ENCODE peak calls at places on chromosomes 4 and X, in eight cellular contexts. One of them, this sample, is unnamed.

GRCh38 chr4:112813790-112814189 is 176.8 kb downstream of the LARP7 start:
- DNase-seq in GM12892: no peak
- DNase-seq in H54: no peak
- DNase-seq in transverse colon: no peak
- DNase-seq in upper lobe of left lung: no peak
- DNase-seq in tibial nerve: no peak
- DNase-seq in prostate gland: no peak
- DNase-seq in body of pancreas: no peak
- DNase-seq in this sample: no peak

GRCh38 chr4:146260521-146260920 is 46.2 kb downstream of the REELD1 start:
- DNase-seq in H54: no peak
- DNase-seq in upper lobe of left lung: no peak
- DNase-seq in prostate gland: no peak
- DNase-seq in GM12892: no peak
- DNase-seq in transverse colon: no peak
- DNase-seq in body of pancreas: no peak
- DNase-seq in tibial nerve: no peak
- DNase-seq in this sample: no peak

GRCh38 chrX:105150557-105150956 is 69.9 kb downstream of the TEX13A start:
- DNase-seq in body of pancreas: no peak
- DNase-seq in upper lobe of left lung: no peak
- DNase-seq in GM12892: no peak
- DNase-seq in transverse colon: no peak
- DNase-seq in H54: no peak
- DNase-seq in prostate gland: no peak
- DNase-seq in tibial nerve: no peak
- DNase-seq in this sample: no peak

GRCh38 chr4:32858971-32859370 is 2138.8 kb downstream of the PCDH7 start:
- DNase-seq in transverse colon: no peak
- DNase-seq in prostate gland: no peak
- DNase-seq in body of pancreas: no peak
- DNase-seq in upper lobe of left lung: no peak
- DNase-seq in H54: no peak
- DNase-seq in GM12892: no peak
- DNase-seq in tibial nerve: no peak
- DNase-seq in this sample: no peak

GRCh38 chr4:84477738-84478137 is 21.4 kb downstream of the NKX6-1 start:
- DNase-seq in upper lobe of left lung: no peak
- DNase-seq in H54: no peak
- DNase-seq in transverse colon: no peak
- DNase-seq in tibial nerve: no peak
- DNase-seq in prostate gland: no peak
- DNase-seq in GM12892: no peak
- DNase-seq in body of pancreas: no peak
- DNase-seq in this sample: no peak

GRCh38 chrX:20596856-20597255 is 330.1 kb upstream of the RPS6KA3 start:
- DNase-seq in transverse colon: no peak
- DNase-seq in prostate gland: no peak
- DNase-seq in upper lobe of left lung: no peak
- DNase-seq in GM12892: no peak
- DNase-seq in tibial nerve: no peak
- DNase-seq in H54: no peak
- DNase-seq in body of pancreas: no peak
- DNase-seq in this sample: no peak

GRCh38 chr4:145804134-145804533 is 124.2 kb downstream of the C4orf51 start:
- DNase-seq in GM12892: no peak
- DNase-seq in transverse colon: no peak
- DNase-seq in H54: no peak
- DNase-seq in upper lobe of left lung: no peak
- DNase-seq in body of pancreas: no peak
- DNase-seq in tibial nerve: no peak
- DNase-seq in prostate gland: peak
- DNase-seq in this sample: no peak

GRCh38 chr4:8228319-8229250 is 29.5 kb downstream of the SH3TC1 start:
- DNase-seq in upper lobe of left lung: peak
- DNase-seq in prostate gland: peak
- DNase-seq in tibial nerve: peak
- DNase-seq in GM12892: peak
- DNase-seq in body of pancreas: peak
- DNase-seq in H54: peak
- DNase-seq in transverse colon: peak
- DNase-seq in this sample: peak

GRCh38 chr4:162767090-162767489 is 399.6 kb downstream of the NAF1 start:
- DNase-seq in body of pancreas: no peak
- DNase-seq in GM12892: no peak
- DNase-seq in prostate gland: no peak
- DNase-seq in transverse colon: no peak
- DNase-seq in H54: no peak
- DNase-seq in upper lobe of left lung: no peak
- DNase-seq in tibial nerve: no peak
- DNase-seq in this sample: no peak

GRCh38 chr4:76784237-76784636 is 113.7 kb downstream of the SOWAHB start:
- DNase-seq in body of pancreas: no peak
- DNase-seq in H54: no peak
- DNase-seq in prostate gland: no peak
- DNase-seq in transverse colon: no peak
- DNase-seq in tibial nerve: no peak
- DNase-seq in GM12892: no peak
- DNase-seq in upper lobe of left lung: no peak
- DNase-seq in this sample: no peak

GRCh38 chr4:85370400-85371032 is 104.4 kb upstream of the ARHGAP24 start:
- DNase-seq in transverse colon: peak
- DNase-seq in H54: no peak
- DNase-seq in upper lobe of left lung: no peak
- DNase-seq in prostate gland: no peak
- DNase-seq in GM12892: no peak
- DNase-seq in body of pancreas: peak
- DNase-seq in tibial nerve: no peak
- DNase-seq in this sample: no peak

GRCh38 chr4:115355329-115355728 is 241.9 kb upstream of the NDST4 start:
- DNase-seq in upper lobe of left lung: no peak
- DNase-seq in H54: no peak
- DNase-seq in GM12892: no peak
- DNase-seq in body of pancreas: peak
- DNase-seq in prostate gland: no peak
- DNase-seq in transverse colon: no peak
- DNase-seq in tibial nerve: no peak
- DNase-seq in this sample: no peak

GRCh38 chrX:3712080-3712869 is 1.2 kb downstream of the PRKX start:
- DNase-seq in upper lobe of left lung: peak
- DNase-seq in H54: no peak
- DNase-seq in GM12892: no peak
- DNase-seq in prostate gland: no peak
- DNase-seq in transverse colon: peak
- DNase-seq in tibial nerve: no peak
- DNase-seq in body of pancreas: no peak
- DNase-seq in this sample: no peak

GRCh38 chr4:68797618-68798017 is 18.2 kb upstream of the UGT2B10 start:
- DNase-seq in GM12892: no peak
- DNase-seq in prostate gland: no peak
- DNase-seq in transverse colon: no peak
- DNase-seq in tibial nerve: no peak
- DNase-seq in body of pancreas: no peak
- DNase-seq in H54: no peak
- DNase-seq in upper lobe of left lung: no peak
- DNase-seq in this sample: no peak

GRCh38 chr4:170114636-170115035 is 24.9 kb upstream of the AADAT start:
- DNase-seq in transverse colon: no peak
- DNase-seq in tibial nerve: no peak
- DNase-seq in H54: no peak
- DNase-seq in GM12892: no peak
- DNase-seq in body of pancreas: no peak
- DNase-seq in upper lobe of left lung: no peak
- DNase-seq in prostate gland: no peak
- DNase-seq in this sample: no peak

DNA sequence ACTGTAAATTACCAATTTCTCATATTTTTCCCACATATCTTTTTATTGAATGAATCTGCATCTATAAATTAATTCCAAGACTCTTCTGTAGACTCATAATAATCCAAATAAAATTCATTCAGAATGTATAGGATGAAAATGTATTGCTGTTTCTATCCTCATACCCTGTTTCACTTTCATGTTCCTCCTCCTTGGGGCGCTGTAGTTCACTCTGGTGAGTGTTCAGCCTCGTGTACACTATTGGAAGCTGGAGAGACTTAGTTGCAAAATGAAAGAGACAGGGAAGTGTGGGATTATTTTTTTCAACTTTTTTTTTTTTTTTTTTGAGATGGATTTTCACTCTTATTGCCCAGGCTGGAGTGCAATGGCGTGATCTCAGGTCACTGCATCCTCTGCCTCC is 296.1 kb downstream of the TLL1 start:
- DNase-seq in prostate gland: no peak
- DNase-seq in tibial nerve: no peak
- DNase-seq in H54: peak
- DNase-seq in upper lobe of left lung: no peak
- DNase-seq in GM12892: no peak
- DNase-seq in body of pancreas: no peak
- DNase-seq in transverse colon: no peak
- DNase-seq in this sample: no peak
- TF ChIP-seq POLR2A in prostate gland: no peak
- TF ChIP-seq POLR2A in tibial nerve: no peak
- TF ChIP-seq POLR2A in H54: no peak
- TF ChIP-seq POLR2A in upper lobe of left lung: no peak
- TF ChIP-seq POLR2A in GM12892: no peak
- TF ChIP-seq POLR2A in body of pancreas: no peak
- TF ChIP-seq POLR2A in transverse colon: no peak
- TF ChIP-seq POLR2A in this sample: no peak

DNA sequence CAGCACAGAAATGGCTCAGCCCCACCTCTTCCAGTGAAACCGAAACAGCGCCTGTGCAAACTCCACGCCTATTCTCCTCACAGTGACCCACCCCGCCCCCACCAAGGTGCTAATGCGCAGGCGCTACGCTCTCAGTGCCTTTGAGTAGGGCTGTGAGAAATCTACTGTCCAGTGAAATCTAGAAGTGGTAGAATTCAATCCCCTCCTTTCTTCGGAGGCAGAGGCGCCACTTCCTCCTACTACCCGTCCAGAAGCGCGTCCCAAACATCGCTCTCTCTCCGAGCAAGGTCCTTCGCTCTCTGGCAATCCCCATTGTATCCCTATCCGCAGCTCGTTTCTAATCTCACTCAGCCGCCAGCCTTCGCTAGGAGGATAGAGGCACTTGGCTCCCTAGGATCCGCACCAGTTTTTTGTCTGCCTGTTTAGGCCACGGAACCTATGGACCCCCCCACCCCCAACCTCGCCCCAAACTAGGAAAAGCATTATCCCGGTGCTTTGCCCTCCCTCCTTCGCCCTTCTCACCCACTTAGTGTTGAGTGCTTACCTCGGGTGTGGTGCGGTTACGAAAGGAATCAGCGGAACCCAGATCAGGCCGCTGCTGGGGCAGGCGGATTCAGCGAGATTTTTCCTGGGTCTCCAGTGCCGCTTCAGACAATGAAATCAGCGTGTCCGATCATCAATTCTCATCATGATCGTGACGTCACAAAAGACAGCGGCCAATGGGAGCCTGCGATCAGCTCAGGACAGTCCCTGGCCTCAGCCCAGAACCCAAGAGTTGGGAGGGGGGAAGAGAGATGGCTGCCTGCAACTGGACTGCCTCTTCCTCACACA is at the start of gene HDX:
- DNase-seq in body of pancreas: peak
- DNase-seq in prostate gland: peak
- DNase-seq in upper lobe of left lung: peak
- DNase-seq in transverse colon: peak
- DNase-seq in GM12892: peak
- DNase-seq in tibial nerve: peak
- DNase-seq in H54: peak
- DNase-seq in this sample: no peak
- TF ChIP-seq POLR2A in body of pancreas: peak
- TF ChIP-seq POLR2A in prostate gland: peak
- TF ChIP-seq POLR2A in upper lobe of left lung: no peak
- TF ChIP-seq POLR2A in transverse colon: peak
- TF ChIP-seq POLR2A in GM12892: peak
- TF ChIP-seq POLR2A in tibial nerve: peak
- TF ChIP-seq POLR2A in H54: no peak
- TF ChIP-seq POLR2A in this sample: no peak

GRCh38 chr4:87076690-87077358 is 142.0 kb downstream of the AFF1 start:
- DNase-seq in prostate gland: peak
- DNase-seq in H54: no peak
- DNase-seq in transverse colon: no peak
- DNase-seq in tibial nerve: no peak
- DNase-seq in body of pancreas: no peak
- DNase-seq in upper lobe of left lung: no peak
- DNase-seq in GM12892: no peak
- DNase-seq in this sample: no peak

GRCh38 chr4:87075876-87076275 is 141.1 kb downstream of the AFF1 start:
- DNase-seq in prostate gland: no peak
- DNase-seq in body of pancreas: no peak
- DNase-seq in GM12892: no peak
- DNase-seq in tibial nerve: no peak
- DNase-seq in transverse colon: no peak
- DNase-seq in upper lobe of left lung: no peak
- DNase-seq in H54: no peak
- DNase-seq in this sample: no peak

GRCh38 chr4:87073570-87074470 is 139.0 kb downstream of the AFF1 start:
- DNase-seq in body of pancreas: no peak
- DNase-seq in upper lobe of left lung: no peak
- DNase-seq in prostate gland: peak
- DNase-seq in GM12892: peak
- DNase-seq in transverse colon: peak
- DNase-seq in H54: no peak
- DNase-seq in tibial nerve: no peak
- DNase-seq in this sample: peak

GRCh38 chr4:87071401-87071800 is 136.6 kb downstream of the AFF1 start:
- DNase-seq in prostate gland: no peak
- DNase-seq in transverse colon: peak
- DNase-seq in H54: no peak
- DNase-seq in GM12892: no peak
- DNase-seq in body of pancreas: peak
- DNase-seq in tibial nerve: no peak
- DNase-seq in upper lobe of left lung: no peak
- DNase-seq in this sample: no peak

GRCh38 chr4:87073187-87073569 is 138.4 kb downstream of the AFF1 start:
- DNase-seq in GM12892: no peak
- DNase-seq in H54: no peak
- DNase-seq in body of pancreas: no peak
- DNase-seq in transverse colon: no peak
- DNase-seq in upper lobe of left lung: no peak
- DNase-seq in tibial nerve: no peak
- DNase-seq in prostate gland: no peak
- DNase-seq in this sample: no peak
- TF ChIP-seq POLR2A in GM12892: no peak
- TF ChIP-seq POLR2A in H54: no peak
- TF ChIP-seq POLR2A in body of pancreas: no peak
- TF ChIP-seq POLR2A in transverse colon: no peak
- TF ChIP-seq POLR2A in upper lobe of left lung: no peak
- TF ChIP-seq POLR2A in tibial nerve: no peak
- TF ChIP-seq POLR2A in prostate gland: no peak
- TF ChIP-seq POLR2A in this sample: no peak

DNA sequence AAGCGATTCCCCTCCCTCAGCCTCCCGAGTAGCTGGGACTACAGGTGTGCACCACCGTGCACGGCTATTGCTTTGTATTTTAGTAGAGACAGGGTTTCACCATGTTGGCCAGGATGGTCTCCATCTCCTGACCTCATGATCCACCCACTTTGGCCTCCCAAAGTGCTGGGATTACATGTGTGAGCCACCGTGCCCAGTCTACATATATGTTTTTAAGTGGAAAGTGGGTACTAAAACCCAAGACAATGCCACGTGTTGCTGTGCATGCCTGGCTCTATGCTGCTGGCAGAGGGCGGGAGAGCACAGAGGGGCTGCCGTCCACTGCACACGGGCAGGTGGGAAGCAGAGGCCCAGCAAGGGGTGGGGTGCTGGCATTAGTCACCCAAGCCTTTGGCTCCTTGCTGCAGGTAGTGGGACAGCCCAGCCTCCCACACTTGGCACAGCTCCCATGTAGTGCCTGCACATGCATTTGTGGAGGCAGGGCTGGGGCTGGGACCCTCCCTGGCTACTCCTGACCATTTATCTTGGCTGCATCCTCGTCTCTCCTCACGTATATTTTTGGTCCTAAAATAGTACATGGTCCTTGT is 3.5 kb downstream of the EMD start:
- DNase-seq in upper lobe of left lung: no peak
- DNase-seq in H54: no peak
- DNase-seq in tibial nerve: no peak
- DNase-seq in prostate gland: no peak
- DNase-seq in transverse colon: no peak
- DNase-seq in GM12892: no peak
- DNase-seq in body of pancreas: no peak
- DNase-seq in this sample: no peak
- TF ChIP-seq POLR2A in upper lobe of left lung: no peak
- TF ChIP-seq POLR2A in H54: no peak
- TF ChIP-seq POLR2A in tibial nerve: no peak
- TF ChIP-seq POLR2A in prostate gland: no peak
- TF ChIP-seq POLR2A in transverse colon: no peak
- TF ChIP-seq POLR2A in GM12892: peak
- TF ChIP-seq POLR2A in body of pancreas: no peak
- TF ChIP-seq POLR2A in this sample: no peak

This sample was measured in esophagus squamous epithelium.